ENCODE peak calls at places on chromosome 16, in nine cellular contexts. L is right cardiac atrium, U is right atrium auricular region, P is SK-N-SH, T is cardiac muscle cell, O is tibial artery, N is NT2/D1, Z is neural progenitor cell, B is pancreas. S is an unnamed sample.

GRCh38 chr16:56286819-56287218 is 95.5 kb downstream of the GNAO1 start:
- DNase-seq in L (no peak), U (no peak), P (no peak), T (no peak), O (no peak), N (no peak), Z (no peak), B (no peak), S (no peak)

GRCh38 chr16:24918641-24919040 is 72.9 kb downstream of the SLC5A11 start:
- DNase-seq in L (no peak), U (no peak), P (no peak), T (no peak), O (no peak), N (no peak), Z (no peak), B (no peak), S (no peak)

GRCh38 chr16:9849697-9850245 is 332.5 kb downstream of the GRIN2A start:
- DNase-seq in L (no peak), U (no peak), P (no peak), T (no peak), O (no peak), N (no peak), Z (no peak), B (no peak), S (no peak)

GRCh38 chr16:14070877-14071575 is at the start of gene MRTFB:
- DNase-seq in L (peak; percentile 82), U (no peak), P (peak; percentile 96), T (peak; percentile 88), O (peak; percentile 51), N (peak; percentile 38), Z (peak; percentile 95), B (peak; percentile 85), S (peak; percentile 83)

GRCh38 chr16:52066951-52067350 is 480.0 kb downstream of the TOX3 start:
- DNase-seq in L (no peak), U (no peak), P (no peak), T (no peak), O (no peak), N (no peak), Z (no peak), B (no peak), S (no peak)

GRCh38 chr16:77775911-77776909 is 12.2 kb upstream of the VAT1L start:
- DNase-seq in L (no peak), U (no peak), P (no peak), T (no peak), O (no peak), N (no peak), Z (no peak), B (no peak), S (no peak)

GRCh38 chr16:20957153-20957552 is 56.6 kb downstream of the LYRM1 start:
- DNase-seq in L (no peak), U (no peak), P (no peak), T (no peak), O (no peak), N (no peak), Z (no peak), B (no peak), S (no peak)

GRCh38 chr16:83958137-83958810 is 5.2 kb downstream of the OSGIN1 start:
- DNase-seq in L (no peak), U (no peak), P (peak; percentile 77), T (no peak), O (no peak), N (no peak), Z (no peak), B (no peak), S (no peak)

GRCh38 chr16:65069766-65070165 is 52.1 kb downstream of the CDH11 start:
- DNase-seq in L (no peak), U (no peak), P (no peak), T (no peak), O (no peak), N (no peak), Z (no peak), B (no peak), S (no peak)

GRCh38 chr16:12259258-12259657 is 282.7 kb downstream of the SNX29 start:
- DNase-seq in L (no peak), U (no peak), P (no peak), T (no peak), O (no peak), N (no peak), Z (no peak), B (no peak), S (no peak)

GRCh38 chr16:67055712-67056487 is 27.0 kb downstream of the CBFB start:
- DNase-seq in L (no peak), U (no peak), P (peak; percentile 21), T (no peak), O (no peak), N (no peak), Z (no peak), B (no peak), S (no peak)

GRCh38 chr16:74923766-74924460 is 61.0 kb downstream of the WDR59 start:
- DNase-seq in L (no peak), U (no peak), P (no peak), T (no peak), O (no peak), N (no peak), Z (no peak), B (peak; percentile 27), S (no peak)

GRCh38 chr16:55534773-55535172 is 25.9 kb downstream of the LPCAT2 start:
- DNase-seq in L (no peak), U (no peak), P (no peak), T (no peak), O (no peak), N (no peak), Z (no peak), B (no peak), S (no peak)

GRCh38 chr16:2592786-2593185 is 55.0 kb downstream of the PDPK1 start:
- DNase-seq in L (no peak), U (no peak), P (peak; percentile 27), T (no peak), O (no peak), N (no peak), Z (no peak), B (no peak), S (no peak)

DNA sequence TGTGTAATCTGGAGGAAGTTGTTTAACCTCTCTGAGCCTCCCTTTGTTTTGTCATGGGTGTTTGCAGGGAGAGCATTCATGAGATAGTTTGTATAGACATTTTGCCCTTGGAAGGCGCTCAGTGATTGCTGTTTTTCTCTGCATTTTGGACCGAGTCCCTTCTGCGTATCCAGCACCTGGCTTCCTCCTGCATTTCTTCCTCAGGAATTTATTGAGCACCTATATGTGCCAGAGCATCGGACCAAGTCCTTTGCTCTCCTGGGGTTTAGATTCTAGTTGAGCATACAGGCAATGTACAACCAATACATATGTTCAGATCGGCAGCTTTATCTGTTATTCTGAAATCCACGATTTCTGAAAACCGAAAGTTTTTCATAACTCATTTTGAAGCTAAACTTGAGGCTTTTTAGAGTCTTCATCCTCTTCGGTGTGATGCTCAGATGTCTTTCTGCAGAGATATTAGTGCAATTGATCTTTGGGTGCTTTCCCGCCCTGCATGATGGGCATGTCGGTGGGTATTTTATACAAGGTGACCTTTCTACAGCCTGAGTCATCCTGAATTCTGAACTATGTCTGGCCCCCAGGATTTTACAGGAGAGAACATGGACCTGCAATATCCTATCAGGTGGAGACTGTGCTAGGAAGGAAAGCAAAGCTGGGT is 4.1 kb downstream of the IL4R start:
- DNase-seq in L (no peak), U (no peak), P (no peak), T (no peak), O (peak; percentile 9), N (no peak), Z (no peak), B (no peak), S (no peak)
- H3K4me3 ChIP-seq in L (no peak overlapping the region), U (no peak overlapping the region), P (no peak overlapping the region), T (no peak overlapping the region), O (no peak overlapping the region), N (no peak overlapping the region), Z (no peak overlapping the region), B (peak overlapping the region; percentile 14), S (no peak overlapping the region)

DNA sequence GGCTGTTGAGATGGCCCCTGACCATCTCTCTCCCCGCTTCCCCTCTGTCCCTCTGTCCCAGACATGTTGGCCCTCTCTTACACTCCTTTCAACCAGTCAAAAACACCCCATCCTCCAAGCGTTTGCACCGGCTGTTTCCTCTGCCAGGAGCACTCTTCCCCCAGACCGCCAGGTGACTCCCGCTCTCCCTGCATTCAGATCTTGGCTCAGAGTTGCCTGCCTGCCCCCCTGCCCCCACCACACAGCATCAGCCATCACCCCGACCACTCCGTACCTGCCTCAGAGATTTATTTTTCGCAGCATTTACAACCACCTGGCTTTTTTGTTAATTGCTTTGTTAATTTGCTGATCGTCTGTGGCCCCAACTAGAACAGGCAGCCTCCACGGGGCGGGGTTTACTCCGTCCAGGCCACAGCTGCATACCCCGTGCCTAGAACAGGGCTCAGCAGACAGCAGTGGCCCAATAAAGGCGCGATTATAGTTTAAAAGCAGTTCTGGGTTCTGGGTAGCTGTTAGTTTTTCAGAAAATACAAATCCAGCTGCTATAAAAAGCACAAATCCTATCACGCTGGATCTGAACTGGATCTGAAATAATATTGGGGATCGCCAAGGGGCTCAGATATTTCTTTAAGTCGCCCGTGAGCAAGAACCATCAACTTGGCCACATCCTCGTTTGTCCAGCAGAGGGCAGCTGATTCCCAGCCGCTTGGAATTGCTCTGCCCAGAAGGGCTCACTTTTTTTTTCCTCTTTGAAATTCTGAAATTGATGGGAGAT is 173.6 kb downstream of the IRF8 start:
- DNase-seq in L (peak; percentile 64), U (peak; percentile 69), P (peak; percentile 72), T (peak; percentile 82), O (peak; percentile 51), N (peak; percentile 67), Z (peak; percentile 78), B (peak; percentile 40), S (peak; percentile 51)
- H3K27me3 ChIP-seq in L (no peaks in the 10 kb centered on the region), U (no peaks in the 10 kb centered on the region), P (peaks cover 60% of the 10 kb centered on the region), T (no peaks in the 10 kb centered on the region), O (no peaks in the 10 kb centered on the region), N (peaks cover 7% of the 10 kb centered on the region), Z (peaks cover 29% of the 10 kb centered on the region), B (no peaks in the 10 kb centered on the region), S (no peaks in the 10 kb centered on the region)

DNA sequence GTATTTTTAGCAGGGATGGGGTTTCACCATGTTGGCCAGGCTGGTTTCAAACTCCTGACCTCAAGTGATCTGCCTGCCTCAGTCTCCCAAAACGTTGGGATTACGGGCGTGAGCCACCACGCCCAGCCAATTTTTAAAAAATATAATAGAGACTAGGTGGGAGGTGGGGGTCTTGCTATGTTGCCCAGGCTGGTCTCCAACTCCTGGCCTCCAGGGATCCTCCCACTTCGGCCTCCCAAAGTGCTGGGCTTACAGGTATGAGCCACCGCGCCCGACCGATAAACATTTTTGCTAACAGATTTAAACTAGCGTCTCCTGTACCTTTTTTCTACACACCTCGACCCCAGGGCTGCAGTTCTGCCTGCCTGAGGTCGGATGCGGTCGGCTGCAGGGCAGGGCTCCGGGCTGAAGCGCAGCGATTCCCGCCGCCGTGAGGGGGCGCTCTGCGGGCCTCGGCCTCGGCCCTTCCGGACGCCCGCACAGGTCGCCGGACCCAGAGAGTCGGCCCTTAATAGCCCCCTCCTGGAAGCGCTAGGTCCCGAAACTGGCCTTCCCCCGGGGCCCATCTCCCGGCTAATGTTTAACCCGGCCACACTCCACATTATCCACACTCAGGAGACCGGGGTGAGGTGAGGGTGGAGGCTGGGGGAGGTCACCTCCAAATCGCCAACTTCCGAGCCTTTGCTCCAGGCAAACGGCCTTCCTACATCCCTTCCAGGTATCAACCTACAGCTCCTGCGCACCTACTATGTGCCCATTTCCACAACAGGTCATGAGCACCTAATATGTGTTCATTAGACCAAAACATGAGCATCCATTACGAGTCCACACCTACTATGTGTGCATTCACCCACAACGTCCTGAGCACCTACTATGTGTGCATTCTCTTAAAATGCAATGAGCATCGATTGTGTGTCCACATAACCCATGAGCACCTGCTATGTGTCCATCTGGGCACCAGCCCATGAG is 2.0 kb upstream of the GLIS2 start:
- DNase-seq in L (peak; percentile 51), U (no peak), P (peak; percentile 79), T (peak; percentile 61), O (no peak), N (no peak), Z (peak; percentile 86), B (peak; percentile 90), S (no peak)
- H3K4me3 ChIP-seq in L (no peak overlapping the region), U (peak overlapping the region; percentile 7), P (no peak overlapping the region), T (no peak overlapping the region), O (no peak overlapping the region), N (no peak overlapping the region), Z (no peak overlapping the region), B (peak overlapping the region; percentile 2), S (no peak overlapping the region)

GRCh38 chr16:89195521-89196171 is 4.7 kb downstream of the SLC22A31 start:
- DNase-seq in L (no peak), U (no peak), P (no peak), T (no peak), O (no peak), N (no peak), Z (no peak), B (no peak), S (no peak)
- H3K27me3 ChIP-seq in L (no peaks in the 10 kb centered on the region), U (peaks cover 15% of the 10 kb centered on the region), P (peaks cover 12% of the 10 kb centered on the region), T (peaks cover 34% of the 10 kb centered on the region), O (no peaks in the 10 kb centered on the region), N (peaks cover 29% of the 10 kb centered on the region), Z (peaks cover 85% of the 10 kb centered on the region), B (no peaks in the 10 kb centered on the region), S (no peaks in the 10 kb centered on the region)